ENCODE peak calls at places on chromosomes 3 and 15, in seven cellular contexts. E is AG10803, G is B cell, R is HFF-Myc, I is uterus, V is heart left ventricle, D is esophagus muscularis mucosa. L is an unnamed sample.

GRCh38 chr3:159839561-159840379 is 148.9 kb upstream of the IL12A start:
- DNase-seq in D (no peak), V (peak; percentile 69), E (no peak), R (no peak), I (no peak), G (no peak), L (no peak)

GRCh38 chr3:47512416-47513124 is 942 bp downstream of the ELP6 start:
- DNase-seq in R (no peak), D (no peak), V (no peak), E (peak; percentile 23), G (no peak), I (peak; percentile 34), L (no peak)

GRCh38 chr3:169203631-169204550 is 459.6 kb downstream of the MECOM start:
- DNase-seq in I (no peak), R (no peak), D (no peak), E (no peak), G (no peak), V (no peak), L (no peak)

GRCh38 chr3:130609166-130609574 is 92.2 kb downstream of the COL6A6 start:
- DNase-seq in D (no peak), E (no peak), R (no peak), V (peak; percentile 48), I (peak; percentile 16), G (no peak), L (no peak)

GRCh38 chr3:65030847-65031463 is 343.2 kb upstream of the ADAMTS9 start:
- DNase-seq in G (no peak), R (peak; percentile 72), E (peak; percentile 46), I (peak; percentile 47), D (no peak), V (no peak), L (no peak)

GRCh38 chr3:63687569-63688233 is 35.2 kb downstream of the SNTN start:
- DNase-seq in I (no peak), E (peak; percentile 25), V (no peak), D (no peak), R (no peak), G (no peak), L (no peak)

GRCh38 chr15:92226020-92226612 is 167.6 kb upstream of the ST8SIA2 start:
- DNase-seq in R (no peak), V (no peak), E (peak; percentile 43), D (no peak), I (no peak), G (no peak), L (no peak)

GRCh38 chr3:102183623-102184022 is 251.2 kb upstream of the ZPLD1 start:
- DNase-seq in R (no peak), G (no peak), E (no peak), D (no peak), V (no peak), I (no peak), L (no peak)

GRCh38 chr3:197501879-197502620 is 53.7 kb downstream of the BDH1 start:
- DNase-seq in V (no peak), E (peak; percentile 68), G (no peak), I (no peak), D (no peak), R (no peak), L (no peak)

GRCh38 chr15:75584121-75584520 is 5.0 kb upstream of the PTPN9 start:
- DNase-seq in I (no peak), V (no peak), E (no peak), R (no peak), D (no peak), G (no peak), L (no peak)

GRCh38 chr3:173743111-173743510 is 345.6 kb downstream of the NLGN1 start:
- DNase-seq in V (no peak), I (no peak), E (no peak), D (no peak), R (no peak), G (no peak), L (no peak)

GRCh38 chr15:69305204-69305931 is 6.7 kb downstream of the PAQR5 start:
- DNase-seq in V (no peak), I (no peak), R (peak; percentile 77), D (no peak), E (peak; percentile 94), G (no peak), L (peak; percentile 62)

GRCh38 chr15:85792872-85793621 is 1.7 kb downstream of the KLHL25 start:
- DNase-seq in R (no peak), G (no peak), I (no peak), V (no peak), E (no peak), D (no peak), L (no peak)

GRCh38 chr3:172241385-172241784 is 202.0 kb downstream of the FNDC3B start:
- DNase-seq in D (no peak), G (no peak), V (no peak), E (no peak), I (no peak), R (no peak), L (no peak)

GRCh38 chr15:58486062-58486461 is 54.3 kb downstream of the LIPC start:
- DNase-seq in V (no peak), D (no peak), I (no peak), E (no peak), R (no peak), G (no peak), L (no peak)

GRCh38 chr3:186115229-186115996 is 6.5 kb upstream of the ETV5 start:
- DNase-seq in V (no peak), E (no peak), I (no peak), G (no peak), R (no peak), D (no peak), L (no peak)

GRCh38 chr3:32780735-32781210 is 37.0 kb upstream of the TRIM71 start:
- DNase-seq in D (no peak), G (peak; percentile 23), E (peak; percentile 27), I (no peak), R (no peak), V (peak; percentile 64), L (no peak)

GRCh38 chr15:99928429-99928981 is 195.3 kb upstream of the LYSMD4 start:
- DNase-seq in E (peak; percentile 68), V (peak; percentile 93), G (peak; percentile 81), D (peak; percentile 92), R (peak; percentile 4), I (peak; percentile 72), L (peak; percentile 18)

GRCh38 chr15:69034352-69034751 is 19.9 kb downstream of the NOX5 start:
- DNase-seq in E (peak; percentile 83), G (no peak), R (no peak), I (no peak), V (no peak), D (no peak), L (peak; percentile 26)

GRCh38 chr15:52679232-52680040 is at the start of gene ATOSA:
- DNase-seq in R (peak; percentile 65), I (peak; percentile 91), V (peak; percentile 94), D (peak; percentile 98), G (peak; percentile 87), E (peak; percentile 84), L (peak; percentile 42)
- TF ChIP-seq CTCF in R (no peak), I (peak; percentile 19), V (no peak), D (peak; percentile 2), G (no peak), E (no peak), L (peak; percentile 10)

GRCh38 chr3:38247366-38248035 is 18.1 kb upstream of the SLC22A13 start:
- DNase-seq in G (no peak), D (no peak), V (no peak), E (peak; percentile 87), R (peak; percentile 52), I (no peak), L (peak; percentile 64)
- TF ChIP-seq CTCF in G (no peak), D (peak; percentile 36), V (no peak), E (peak; percentile 43), R (no peak), I (no peak), L (peak; percentile 43)

GRCh38 chr3:152910966-152911365 is 76.0 kb downstream of the P2RY1 start:
- DNase-seq in G (no peak), D (no peak), E (no peak), R (no peak), I (no peak), V (no peak), L (no peak)

GRCh38 chr3:152915695-152916094 is 80.8 kb downstream of the P2RY1 start:
- DNase-seq in I (no peak), R (no peak), G (no peak), D (no peak), E (no peak), V (no peak), L (no peak)

GRCh38 chr3:152905631-152906030 is 70.7 kb downstream of the P2RY1 start:
- DNase-seq in V (no peak), G (no peak), D (no peak), E (no peak), R (no peak), I (no peak), L (no peak)

GRCh38 chr3:152909180-152909883 is 74.4 kb downstream of the P2RY1 start:
- DNase-seq in E (peak; percentile 25), V (no peak), G (no peak), D (no peak), I (no peak), R (no peak), L (no peak)

DNA sequence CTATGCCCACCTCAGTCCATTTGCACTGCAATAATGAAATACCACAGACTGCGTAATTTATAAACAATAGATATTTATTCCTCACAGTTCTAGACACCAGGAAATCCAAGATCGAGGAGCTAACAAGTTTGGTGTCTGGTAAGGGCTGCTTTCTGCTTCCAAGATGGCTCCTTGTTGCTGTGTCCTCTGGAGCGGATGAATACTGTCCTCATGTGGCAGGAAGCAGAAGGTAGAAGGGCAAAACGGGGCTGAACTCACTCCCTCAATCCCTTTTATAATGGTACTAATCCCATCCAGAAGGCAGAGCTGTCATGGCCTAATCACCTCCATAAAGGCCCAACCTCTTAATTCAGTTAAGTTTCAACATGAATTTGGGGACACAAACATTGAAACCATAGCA is 75.3 kb downstream of the P2RY1 start:
- DNase-seq in V (no peak), E (no peak), D (no peak), G (no peak), I (no peak), R (no peak), L (no peak)
- TF ChIP-seq CTCF in V (no peak), E (no peak), D (no peak), G (no peak), I (no peak), R (no peak), L (no peak)

GRCh38 chr3:107884719-107885460 is 205.9 kb downstream of the CD47 start:
- DNase-seq in G (no peak), E (peak; percentile 82), V (no peak), D (no peak), I (no peak), R (peak; percentile 77), L (peak; percentile 10)
- TF ChIP-seq CTCF in G (no peak), E (peak; percentile 23), V (no peak), D (no peak), I (no peak), R (peak; percentile 38), L (peak; percentile 46)

GRCh38 chr3:22729981-22730380 is 473.1 kb upstream of the UBE2E2 start:
- DNase-seq in G (no peak), R (no peak), V (no peak), E (no peak), D (no peak), I (no peak), L (no peak)
- TF ChIP-seq CTCF in G (no peak), R (no peak), V (no peak), E (no peak), D (peak; percentile 30), I (no peak), L (no peak)